ENCODE peak calls at places on chromosomes 13 and 19, in ten cellular contexts. T is nephron progenitor cell, Q is PC-9, A is left ventricle myocardium inferior, O is thyroid gland, N is psoas muscle, S is astrocyte of the spinal cord, F is Panc1, B is thoracic aorta, M is choroid plexus epithelial cell. R is an unnamed sample.

GRCh38 chr13:82688400-82688999 is 1193.8 kb downstream of the SLITRK1 start:
- DNase-seq in F (no peak), O (no peak), T (no peak), S (peak; percentile 23), B (no peak), A (no peak), M (peak; percentile 42), N (no peak), Q (no peak), R (no peak)

GRCh38 chr13:39530996-39531395 is 72.0 kb downstream of the LHFPL6 start:
- DNase-seq in A (no peak), B (no peak), O (no peak), Q (no peak), T (no peak), S (no peak), M (no peak), F (no peak), N (no peak), R (no peak)

GRCh38 chr19:48182434-48182833 is 12.0 kb downstream of the ZSWIM9 start:
- DNase-seq in T (no peak), S (no peak), F (no peak), Q (no peak), N (no peak), B (no peak), A (no peak), M (no peak), O (no peak), R (no peak)

GRCh38 chr13:66855110-66855509 is 375.0 kb downstream of the PCDH9 start:
- DNase-seq in F (no peak), T (no peak), O (no peak), A (no peak), N (no peak), S (no peak), Q (no peak), M (no peak), B (no peak), R (no peak)

GRCh38 chr19:33429891-33430673 is 56.6 kb downstream of the CEBPG start:
- DNase-seq in T (no peak), F (no peak), A (peak; percentile 5), O (no peak), B (no peak), N (peak; percentile 26), M (no peak), Q (no peak), S (no peak), R (no peak)

GRCh38 chr13:100362371-100362770 is 226.2 kb downstream of the GGACT start:
- DNase-seq in M (no peak), Q (no peak), T (no peak), N (no peak), O (no peak), A (no peak), S (no peak), F (no peak), B (no peak), R (no peak)

GRCh38 chr13:100738176-100738855 is 63.7 kb upstream of the TMTC4 start:
- DNase-seq in A (no peak), S (no peak), Q (no peak), F (no peak), O (no peak), T (no peak), N (no peak), M (no peak), B (no peak), R (no peak)

GRCh38 chr13:23534090-23534489 is 36.1 kb upstream of the TNFRSF19 start:
- DNase-seq in T (no peak), B (no peak), M (no peak), O (no peak), F (no peak), A (no peak), S (no peak), Q (no peak), N (no peak), R (no peak)

GRCh38 chr19:12647047-12647446 is 19.5 kb downstream of the MAN2B1 start:
- DNase-seq in N (no peak), M (no peak), S (no peak), Q (no peak), B (no peak), A (no peak), O (no peak), F (no peak), T (no peak), R (no peak)

GRCh38 chr19:12647490-12648071 is 19.0 kb downstream of the MAN2B1 start:
- DNase-seq in S (no peak), N (peak; percentile 88), A (no peak), F (no peak), Q (no peak), M (peak; percentile 51), B (no peak), O (peak; percentile 71), T (peak; percentile 26), R (no peak)

GRCh38 chr19:12646551-12646950 is 20.0 kb downstream of the MAN2B1 start:
- DNase-seq in M (no peak), Q (no peak), O (no peak), A (no peak), B (no peak), S (no peak), N (no peak), F (no peak), T (no peak), R (no peak)

GRCh38 chr19:12649941-12650340 is 16.6 kb downstream of the MAN2B1 start:
- DNase-seq in F (no peak), B (no peak), A (no peak), M (no peak), N (no peak), Q (no peak), T (no peak), S (no peak), O (no peak), R (no peak)

DNA sequence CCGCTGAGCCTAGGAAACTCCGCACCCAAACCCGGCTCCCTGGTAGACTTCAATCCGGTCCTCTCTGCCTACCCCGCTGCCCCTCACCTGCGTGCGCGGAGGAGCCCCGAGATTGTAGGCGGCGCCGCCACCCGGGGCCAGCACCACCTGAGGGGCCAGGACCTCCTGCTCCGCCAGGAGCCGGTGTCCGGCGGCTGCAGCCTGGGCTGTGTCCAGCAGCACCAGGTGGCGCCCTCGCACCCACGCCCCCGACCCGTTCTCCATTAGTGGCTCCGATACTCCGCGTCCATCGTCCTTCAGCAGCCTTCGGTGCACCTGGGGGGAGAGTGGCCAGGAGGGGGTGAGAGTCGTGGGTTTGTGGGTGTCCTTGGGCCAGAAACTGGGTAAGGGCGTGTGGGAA is 18.5 kb downstream of the MAN2B1 start:
- DNase-seq in T (no peak), M (no peak), N (no peak), O (peak; percentile 37), Q (no peak), B (no peak), S (no peak), A (no peak), F (no peak), R (no peak)
- TF ChIP-seq CTCF in T (no peak), M (peak; percentile 40), N (no peak), O (no peak), Q (no peak), B (no peak), S (peak; percentile 42), A (peak; percentile 40), F (peak; percentile 44), R (no peak)

DNA sequence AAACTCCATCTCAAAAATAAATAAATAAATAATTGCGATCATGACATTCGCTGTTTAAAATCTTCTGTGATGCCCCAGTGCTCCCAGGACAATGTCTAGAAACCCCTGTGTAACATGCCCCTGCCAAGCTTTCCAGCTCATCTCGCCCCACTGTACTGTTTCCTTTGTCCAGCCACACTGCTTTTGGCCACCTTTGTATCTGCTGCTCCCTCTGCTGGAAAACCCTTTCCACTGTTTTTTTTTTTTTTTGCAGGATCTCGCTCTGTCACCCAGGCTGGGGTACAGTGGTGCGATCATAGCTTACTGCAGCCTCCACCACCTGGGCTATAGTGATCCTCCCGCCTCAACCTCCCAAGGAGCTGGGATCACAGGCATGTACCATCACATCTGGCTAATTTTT is 7.5 kb downstream of the PLAUR start:
- DNase-seq in T (no peak), O (no peak), A (no peak), N (no peak), S (no peak), F (no peak), M (peak; percentile 47), Q (no peak), B (no peak), R (no peak)
- TF ChIP-seq CTCF in T (peak; percentile 17), O (no peak), A (peak; percentile 41), N (no peak), S (peak; percentile 41), F (peak; percentile 63), M (peak; percentile 73), Q (peak; percentile 45), B (no peak), R (peak; percentile 53)

DNA sequence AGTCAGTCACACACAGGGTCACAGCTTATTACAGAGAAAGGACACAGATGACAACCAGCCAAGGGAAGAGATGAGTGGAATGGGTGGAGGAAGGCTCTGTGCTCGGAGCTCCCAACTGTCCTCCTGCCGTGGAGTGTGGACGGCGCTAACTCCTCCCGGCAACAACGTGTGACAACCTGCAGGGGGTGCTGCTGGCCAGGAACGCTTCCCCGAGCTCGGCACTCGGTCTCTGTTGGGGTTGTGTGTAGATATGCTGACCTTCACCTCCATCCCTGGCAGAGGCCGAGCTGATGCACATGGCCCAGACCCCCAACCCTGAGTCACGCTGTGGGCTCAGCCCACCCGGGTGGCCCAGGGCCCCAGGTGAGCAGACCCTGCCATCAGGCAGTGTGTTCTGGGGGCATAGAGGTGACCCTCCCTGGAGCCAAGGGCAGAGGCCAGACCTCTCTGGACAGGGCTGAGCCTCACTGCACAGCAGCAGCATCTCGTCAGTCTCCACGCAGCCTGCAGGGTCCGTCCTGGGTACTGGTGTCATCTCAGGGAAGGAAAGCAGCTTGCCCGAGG is 14.1 kb downstream of the ZNF444 start:
- DNase-seq in S (no peak), T (peak; percentile 30), Q (no peak), N (no peak), A (no peak), O (no peak), B (no peak), M (peak; percentile 21), F (no peak), R (no peak)
- TF ChIP-seq CTCF in S (peak; percentile 53), T (no peak), Q (peak; percentile 56), N (peak; percentile 43), A (peak; percentile 58), O (no peak), B (no peak), M (peak; percentile 62), F (no peak), R (peak; percentile 38)

GRCh38 chr19:6531956-6532243 is 1.1 kb downstream of the TNFSF9 start:
- DNase-seq in F (no peak), M (no peak), B (no peak), O (no peak), T (no peak), A (no peak), S (no peak), N (no peak), Q (no peak), R (no peak)

GRCh38 chr19:6529937-6530384 is 865 bp upstream of the TNFSF9 start:
- DNase-seq in Q (no peak), S (no peak), A (no peak), M (no peak), B (no peak), N (no peak), F (no peak), T (no peak), O (no peak), R (no peak)

GRCh38 chr19:6531163-6531955 is 533 bp downstream of the TNFSF9 start:
- DNase-seq in N (no peak), M (no peak), A (no peak), O (no peak), S (no peak), F (no peak), T (no peak), Q (no peak), B (no peak), R (no peak)

GRCh38 chr19:6529351-6529750 is 1.5 kb upstream of the TNFSF9 start:
- DNase-seq in O (no peak), A (no peak), F (no peak), T (no peak), S (no peak), N (no peak), Q (no peak), B (no peak), M (no peak), R (no peak)

GRCh38 chr19:6530385-6531162 is at the start of gene TNFSF9:
- DNase-seq in N (peak; percentile 94), A (peak; percentile 90), F (no peak), Q (peak; percentile 90), S (peak; percentile 80), M (peak; percentile 83), O (peak; percentile 68), T (peak; percentile 97), B (peak; percentile 38), R (peak; percentile 97)
- TF ChIP-seq CTCF in N (no peak), A (no peak), F (no peak), Q (no peak), S (no peak), M (no peak), O (no peak), T (no peak), B (no peak), R (no peak)

R was measured in neural crest cell.